ENCODE peak calls at places on chromosomes 3 and 15, in nine cellular contexts. E is endothelial cell, W is uterus, T is natural killer cell, R is breast epithelium, F is astrocyte of the spinal cord, M is cardiac fibroblast, O is gastrocnemius medialis, H is HCT116. P is an unnamed sample.

GRCh38 chr3:46666471-46666845 is 27.0 kb downstream of the ALS2CL start:
- DNase-seq in F (no peak), W (no peak), T (no peak), E (no peak), H (no peak), O (peak; percentile 6), R (no peak), M (no peak), P (no peak)

GRCh38 chr3:53145109-53146077 is 15.2 kb upstream of the RFT1 start:
- DNase-seq in W (no peak), H (no peak), F (no peak), M (no peak), T (no peak), E (no peak), R (no peak), O (no peak), P (no peak)

GRCh38 chr3:101827211-101828174 is 21.8 kb upstream of the NFKBIZ start:
- DNase-seq in H (peak; percentile 52), T (peak; percentile 75), W (peak; percentile 77), M (peak; percentile 80), E (peak; percentile 51), O (peak; percentile 52), F (peak; percentile 81), R (peak; percentile 75), P (peak; percentile 63)

GRCh38 chr3:42600958-42601675 is 631 bp downstream of the NKTR start:
- DNase-seq in R (peak; percentile 62), T (peak; percentile 39), F (peak; percentile 64), O (peak; percentile 62), W (peak; percentile 61), M (peak; percentile 69), E (peak; percentile 72), H (no peak), P (no peak)

GRCh38 chr3:120039642-120040610 is 54.3 kb downstream of the GSK3B start:
- DNase-seq in E (no peak), W (no peak), F (no peak), R (no peak), H (peak; percentile 3), T (no peak), O (no peak), M (peak; percentile 18), P (peak; percentile 18)

GRCh38 chr3:141681390-141681780 is 56.7 kb upstream of the RNF7 start:
- DNase-seq in F (no peak), W (no peak), E (no peak), O (no peak), H (no peak), T (no peak), R (no peak), M (no peak), P (no peak)

GRCh38 chr3:99780749-99781148 is 36.9 kb upstream of the CMSS1 start:
- DNase-seq in F (peak; percentile 69), E (no peak), O (no peak), T (no peak), M (no peak), R (no peak), W (no peak), H (no peak), P (no peak)

GRCh38 chr15:78907577-78907976 is 34.9 kb downstream of the MORF4L1 start:
- DNase-seq in T (no peak), O (no peak), W (no peak), H (no peak), F (no peak), R (no peak), E (peak; percentile 48), M (no peak), P (no peak)

GRCh38 chr3:71384393-71384792 is 199.1 kb downstream of the FOXP1 start:
- DNase-seq in W (no peak), M (peak; percentile 7), O (no peak), E (no peak), T (no peak), F (no peak), R (no peak), H (no peak), P (no peak)

GRCh38 chr15:100049936-100050876 is 291.6 kb downstream of the ADAMTS17 start:
- DNase-seq in W (no peak), O (no peak), T (no peak), E (no peak), M (no peak), F (no peak), R (no peak), H (no peak), P (no peak)

GRCh38 chr3:22450785-22451400 is 699.9 kb upstream of the ZNF385D start:
- DNase-seq in F (peak; percentile 40), R (no peak), O (no peak), E (no peak), H (no peak), T (no peak), W (no peak), M (no peak), P (no peak)

GRCh38 chr3:41441568-41441967 is 242.3 kb downstream of the CTNNB1 start:
- DNase-seq in E (no peak), W (no peak), F (no peak), H (no peak), M (no peak), R (no peak), O (no peak), T (no peak), P (no peak)

DNA sequence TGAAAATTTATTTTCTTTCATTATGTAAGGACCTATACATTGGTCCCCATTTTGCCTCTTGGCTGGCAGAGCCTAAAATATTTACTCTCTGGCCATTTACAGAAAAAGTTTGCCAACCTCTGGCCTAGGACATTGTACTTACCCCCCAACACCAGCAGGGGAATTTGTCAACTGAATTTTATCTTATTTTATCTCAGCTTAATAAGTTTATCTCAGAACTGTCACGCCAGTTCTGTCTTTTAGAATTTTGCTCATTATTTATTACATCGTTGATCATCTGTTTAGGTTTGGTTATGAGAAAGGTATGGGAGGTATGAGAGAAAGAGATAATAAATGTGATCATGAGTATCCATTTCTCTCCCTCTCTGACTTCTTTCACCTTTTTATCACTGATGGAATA is 38.3 kb downstream of the CHD2 start:
- DNase-seq in F (no peak), E (no peak), M (no peak), T (no peak), O (no peak), R (no peak), W (no peak), H (no peak), P (no peak)
- TF ChIP-seq CTCF in F (peak; percentile 27), E (peak; percentile 87), M (peak; percentile 37), T (peak; percentile 41), O (no peak), R (no peak), W (no peak), H (peak; percentile 46), P (peak; percentile 32)

DNA sequence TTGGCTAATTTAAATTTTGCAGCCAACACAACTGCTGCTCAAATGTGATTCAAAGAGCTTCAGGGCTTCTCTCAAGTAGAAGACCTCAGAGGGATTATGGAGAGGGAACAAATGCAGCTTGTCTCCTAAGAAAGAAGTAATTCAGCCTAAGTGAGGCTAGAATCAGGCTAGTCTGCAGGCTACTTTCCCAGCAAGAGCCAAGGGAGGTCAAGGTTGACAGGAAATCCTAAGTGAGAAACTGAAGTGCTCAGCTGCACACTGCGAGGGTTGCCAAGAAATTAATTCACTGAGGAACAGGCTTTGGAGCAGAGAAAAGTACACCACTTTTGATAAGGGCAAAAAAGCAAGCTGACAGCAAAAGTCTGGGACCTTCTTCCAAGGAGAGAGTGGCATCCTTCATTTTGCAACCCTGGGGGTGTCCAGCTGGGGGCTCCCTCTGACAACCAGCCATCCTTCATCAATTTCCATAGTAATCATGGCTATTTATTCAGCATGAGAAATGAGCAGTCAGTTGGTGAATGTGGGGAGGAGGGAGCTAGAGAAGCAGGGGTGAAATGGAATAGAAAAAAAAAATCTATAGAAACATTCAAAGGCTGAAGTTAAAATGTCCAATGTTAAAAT is 646.4 kb upstream of the ADAMTS9 start:
- DNase-seq in O (no peak), W (no peak), R (no peak), M (peak; percentile 6), F (no peak), E (peak; percentile 7), T (no peak), H (no peak), P (no peak)
- TF ChIP-seq CTCF in O (no peak), W (no peak), R (no peak), M (peak; percentile 22), F (peak; percentile 29), E (no peak), T (no peak), H (peak; percentile 36), P (no peak)

DNA sequence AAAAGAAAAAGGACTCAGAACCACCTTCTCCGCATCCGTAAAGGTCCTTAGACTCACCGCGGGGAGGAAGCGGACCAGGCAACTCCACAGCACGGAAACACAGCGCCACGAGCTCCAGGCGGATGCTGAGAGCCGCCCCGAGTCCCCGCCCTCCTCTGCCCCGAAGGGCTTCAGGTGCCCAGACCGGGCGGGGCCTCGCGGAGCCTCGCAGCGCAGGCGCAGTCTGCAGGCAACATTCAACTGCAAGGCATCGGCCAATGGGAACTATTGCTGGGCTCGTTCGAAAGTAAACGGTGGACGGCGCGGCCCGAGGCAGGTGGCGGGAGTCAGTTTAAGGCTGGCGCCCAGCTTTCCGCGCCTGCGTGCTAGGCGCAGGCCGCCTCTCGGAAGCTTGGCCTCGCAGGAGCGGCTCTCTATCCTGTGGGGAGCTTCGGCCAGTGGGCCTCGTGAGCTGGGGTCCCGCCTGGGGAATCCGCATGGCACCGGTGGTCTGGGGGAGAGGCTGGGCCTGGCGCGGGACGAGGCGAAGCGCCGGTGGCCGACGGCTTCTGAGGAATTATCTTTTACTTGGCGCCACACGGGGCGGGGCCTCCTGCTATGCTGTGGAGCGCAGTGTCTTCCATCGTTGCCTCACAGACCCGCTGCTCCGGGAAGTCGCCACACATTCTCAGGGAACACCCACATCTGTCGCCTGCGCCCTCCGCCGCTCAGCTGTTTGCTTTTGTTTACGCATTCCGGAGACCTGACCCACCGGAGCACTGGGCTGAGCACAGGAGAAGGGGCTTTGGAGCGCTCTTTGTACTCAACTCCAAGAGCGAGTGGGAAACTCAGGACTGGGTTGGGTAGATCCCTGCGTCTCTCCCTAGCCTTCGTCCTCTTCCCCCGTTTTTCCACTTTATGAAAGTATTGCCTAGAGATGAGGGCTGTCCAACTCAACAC is at the start of gene TRIM59:
- DNase-seq in M (peak; percentile 98), T (peak; percentile 92), E (peak; percentile 94), F (peak; percentile 99), O (peak; percentile 44), R (peak; percentile 83), W (peak; percentile 80), H (peak; percentile 94), P (peak; percentile 97)
- TF ChIP-seq CTCF in M (no peak), T (no peak), E (no peak), F (peak; percentile 0), O (no peak), R (no peak), W (no peak), H (no peak), P (no peak)

GRCh38 chr15:97483232-97483631 is 477.3 kb upstream of the ARRDC4 start:
- DNase-seq in R (no peak), W (no peak), E (no peak), M (no peak), T (no peak), H (no peak), O (no peak), F (no peak), P (no peak)

GRCh38 chr15:97479957-97480356 is 480.5 kb upstream of the ARRDC4 start:
- DNase-seq in F (no peak), T (no peak), O (no peak), H (no peak), M (no peak), W (no peak), R (no peak), E (no peak), P (no peak)

DNA sequence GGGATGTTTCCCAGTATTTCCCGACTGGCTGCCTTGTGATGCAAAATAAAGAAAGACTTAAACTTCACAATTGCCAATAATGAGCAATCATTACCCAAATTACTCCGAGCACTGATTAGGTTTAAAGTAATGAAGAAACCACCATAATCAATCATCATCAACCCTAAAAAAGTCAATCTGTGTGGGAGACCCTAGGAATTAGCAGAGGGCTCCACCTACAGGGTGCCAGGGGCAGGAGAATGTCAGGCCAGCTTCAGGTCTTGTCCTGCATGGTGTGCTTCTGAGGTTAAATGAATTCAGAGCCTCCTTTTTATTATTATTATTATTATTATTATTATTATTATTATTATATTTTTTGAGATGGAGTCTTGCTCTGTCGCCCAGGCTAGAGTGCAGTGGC is 478.0 kb upstream of the ARRDC4 start:
- DNase-seq in H (no peak), R (no peak), F (no peak), E (peak; percentile 26), T (no peak), W (no peak), O (no peak), M (no peak), P (peak; percentile 31)
- TF ChIP-seq CTCF in H (no peak), R (no peak), F (no peak), E (peak; percentile 30), T (no peak), W (no peak), O (no peak), M (no peak), P (peak; percentile 48)